ENCODE peak calls at places on chromosomes 13 and 19, in seven cellular contexts. S is neural progenitor cell, C is tibial nerve, U is bronchial epithelial cell, T is AG10803, I is mucosa of descending colon, G is BE2C. Z is an unnamed sample.
A peak's percentile ranks its signal among the peaks of the same experiment; 100 is the strongest.

GRCh38 chr13:49499889-49500660 is 4.3 kb downstream of the PHF11 start:
- DNase-seq in G (no peak), C (no peak), U (peak; percentile 30), S (no peak), I (no peak), T (peak; percentile 70), Z (peak; percentile 82)

GRCh38 chr13:93522486-93522885 is 295.9 kb downstream of the GPC6 start:
- DNase-seq in G (no peak), I (no peak), S (peak; percentile 17), U (no peak), C (no peak), T (peak; percentile 45), Z (peak; percentile 25)

GRCh38 chr13:88086577-88086976 is 415.4 kb downstream of the SLITRK5 start:
- DNase-seq in G (no peak), T (peak; percentile 28), C (no peak), S (no peak), I (no peak), U (peak; percentile 76), Z (peak; percentile 41)

GRCh38 chr13:89401209-89401810 is 1730.1 kb downstream of the SLITRK5 start:
- DNase-seq in T (peak; percentile 52), G (no peak), I (no peak), C (no peak), U (peak; percentile 92), S (no peak), Z (peak; percentile 80)

GRCh38 chr13:72062566-72062965 is 195.6 kb upstream of the DACH1 start:
- DNase-seq in I (peak; percentile 46), G (no peak), C (no peak), U (peak; percentile 62), T (no peak), S (peak; percentile 90), Z (no peak)

GRCh38 chr13:99467764-99468163 is 33.5 kb upstream of the TM9SF2 start:
- DNase-seq in S (no peak), I (no peak), C (no peak), T (peak; percentile 25), U (peak; percentile 89), G (no peak), Z (peak; percentile 50)

GRCh38 chr19:36973021-36973843 is 57.1 kb downstream of the ZNF568 start:
- DNase-seq in I (peak; percentile 92), S (no peak), G (peak; percentile 91), T (peak; percentile 69), C (peak; percentile 49), U (peak; percentile 56), Z (peak; percentile 80)

GRCh38 chr19:40269216-40269940 is 15.8 kb downstream of the AKT2 start:
- DNase-seq in U (no peak), G (no peak), I (no peak), C (no peak), S (no peak), T (no peak), Z (no peak)

GRCh38 chr13:95485518-95486144 is 66.9 kb upstream of the CLDN10 start:
- DNase-seq in G (peak; percentile 65), C (no peak), U (peak; percentile 90), T (no peak), S (no peak), I (no peak), Z (no peak)

GRCh38 chr13:74070065-74070464 is 64.1 kb downstream of the KLF12 start:
- DNase-seq in C (no peak), U (no peak), G (no peak), S (no peak), I (no peak), T (no peak), Z (no peak)

GRCh38 chr13:55777612-55778011 is 1363.1 kb upstream of the PRR20A start:
- DNase-seq in I (no peak), C (no peak), S (no peak), G (no peak), U (no peak), T (no peak), Z (no peak)

GRCh38 chr19:52786078-52786463 is 520 bp downstream of the ZNF600 start:
- DNase-seq in T (no peak), G (no peak), C (no peak), U (peak; percentile 1), I (peak; percentile 28), S (peak; percentile 35), Z (no peak)

GRCh38 chr13:112772929-112773328 is 83.1 kb downstream of the ATP11A start:
- DNase-seq in G (no peak), T (no peak), I (peak; percentile 40), C (no peak), S (no peak), U (no peak), Z (no peak)

GRCh38 chr19:30799854-30800755 is 427.9 kb downstream of the ZNF536 start:
- DNase-seq in C (peak; percentile 47), I (peak; percentile 67), U (peak; percentile 1), S (peak; percentile 80), G (peak; percentile 59), T (peak; percentile 8), Z (no peak)

GRCh38 chr13:78326608-78327007 is 276.7 kb downstream of the POU4F1 start:
- DNase-seq in G (peak; percentile 65), T (no peak), S (no peak), C (no peak), U (peak; percentile 54), I (no peak), Z (no peak)

GRCh38 chr13:74869846-74870245 is 612.1 kb downstream of the TBC1D4 start:
- DNase-seq in G (no peak), C (no peak), S (no peak), U (peak; percentile 56), I (no peak), T (no peak), Z (no peak)

GRCh38 chr19:9528757-9529336 is 9.6 kb downstream of the ZNF426 start:
- DNase-seq in I (no peak), U (no peak), S (no peak), C (no peak), T (peak; percentile 2), G (no peak), Z (peak; percentile 19)

GRCh38 chr19:50777830-50778303 is 7.6 kb downstream of the GPR32 start:
- DNase-seq in S (peak; percentile 68), T (peak; percentile 8), C (no peak), U (no peak), I (no peak), G (no peak), Z (no peak)

GRCh38 chr19:28307460-28307859 is 905.5 kb downstream of the UQCRFS1 start:
- DNase-seq in G (no peak), T (peak; percentile 79), S (no peak), U (no peak), C (no peak), I (no peak), Z (no peak)

GRCh38 chr13:99313473-99313872 is 6.3 kb upstream of the GPR183 start:
- DNase-seq in T (peak; percentile 70), I (no peak), U (no peak), S (peak; percentile 65), C (no peak), G (no peak), Z (no peak)

GRCh38 chr19:17743874-17744273 is 7.4 kb upstream of the FCHO1 start:
- DNase-seq in U (peak; percentile 33), S (no peak), T (peak; percentile 33), C (no peak), I (no peak), G (no peak), Z (peak; percentile 29)

GRCh38 chr13:72504026-72504925 is 223.2 kb downstream of the MZT1 start:
- DNase-seq in U (no peak), S (peak; percentile 21), G (no peak), C (no peak), I (no peak), T (no peak), Z (peak; percentile 70)

GRCh38 chr13:25232937-25233515 is 54.3 kb downstream of the MTMR6 start:
- DNase-seq in U (peak; percentile 44), G (no peak), I (peak; percentile 10), T (peak; percentile 32), C (no peak), S (peak; percentile 48), Z (peak; percentile 26)

GRCh38 chr19:16319466-16319865 is 5.2 kb upstream of the KLF2 start:
- DNase-seq in G (no peak), S (no peak), U (no peak), T (peak; percentile 23), C (no peak), I (no peak), Z (peak; percentile 71)

GRCh38 chr13:73365240-73365639 is 306.4 kb downstream of the KLF5 start:
- DNase-seq in U (no peak), T (no peak), I (peak; percentile 28), S (no peak), C (no peak), G (no peak), Z (no peak)

GRCh38 chr13:25905411-25906010 is 146.3 kb downstream of the SHISA2 start:
- DNase-seq in G (no peak), U (no peak), T (no peak), I (peak; percentile 21), C (no peak), S (no peak), Z (no peak)

GRCh38 chr13:99366075-99366987 is 59.1 kb upstream of the GPR183 start:
- DNase-seq in I (no peak), T (no peak), C (no peak), G (no peak), S (no peak), U (no peak), Z (no peak)

GRCh38 chr13:44474122-44474910 is 100.7 kb downstream of the SERP2 start:
- DNase-seq in I (no peak), S (no peak), U (no peak), C (no peak), G (no peak), T (peak; percentile 13), Z (peak; percentile 22)

GRCh38 chr13:86986448-86986847 is 684.7 kb upstream of the SLITRK5 start:
- DNase-seq in G (no peak), C (no peak), S (peak; percentile 67), T (no peak), U (no peak), I (no peak), Z (peak; percentile 38)
- H3K4me3 ChIP-seq in G (no peak overlapping the region), C (no peak overlapping the region), S (no peak overlapping the region), T (no peak overlapping the region), U (no peak overlapping the region), I (no peak overlapping the region), Z (no peak overlapping the region)

GRCh38 chr19:46574533-46574932 is 26.6 kb upstream of the CALM3 start:
- DNase-seq in C (no peak), T (no peak), G (peak; percentile 22), I (no peak), U (no peak), S (peak; percentile 9), Z (no peak)

GRCh38 chr19:46573679-46574522 is 27.2 kb upstream of the CALM3 start:
- DNase-seq in U (no peak), T (no peak), C (no peak), S (no peak), I (no peak), G (no peak), Z (no peak)

GRCh38 chr19:46571495-46571894 is 29.6 kb upstream of the CALM3 start:
- DNase-seq in I (no peak), S (peak; percentile 72), G (peak; percentile 43), T (no peak), U (peak; percentile 32), C (no peak), Z (no peak)
- TF ChIP-seq CTCF in I (no peak), S (peak; percentile 47), G (peak; percentile 46), T (peak; percentile 35), U (peak; percentile 40), C (no peak), Z (peak; percentile 23)

GRCh38 chr19:2775556-2776430 is 7.3 kb downstream of the SGTA start:
- DNase-seq in U (no peak), T (peak; percentile 30), G (no peak), C (peak; percentile 52), I (peak; percentile 70), S (no peak), Z (peak; percentile 50)
- H3K4me3 ChIP-seq in U (no peak overlapping the region), T (no peak overlapping the region), G (no peak overlapping the region), C (no peak overlapping the region), I (no peak overlapping the region), S (no peak overlapping the region), Z (no peak overlapping the region)

GRCh38 chr13:31056650-31057275 is 104.9 kb downstream of the HSPH1 start:
- DNase-seq in G (no peak), I (no peak), S (no peak), U (no peak), C (no peak), T (peak; percentile 76), Z (no peak)
- TF ChIP-seq CTCF in G (no peak), I (no peak), S (no peak), U (no peak), C (no peak), T (peak; percentile 17), Z (peak; percentile 6)